ENCODE peak calls at places on chromosomes 2 and 18, in nine cellular contexts. M is epithelial cell of esophagus, B is HS-5, U is NCI-H2081, T is anterior cingulate cortex, J is foreskin fibroblast, G is HEK293T, I is HCEC 1CT, N is fibroblast of the conjunctiva. E is an unnamed sample.

GRCh38 chr18:67232406-67232805 is 284.1 kb downstream of the DSEL start:
- DNase-seq in G (no peak), M (peak), U (no peak), I (peak), T (no peak), J (peak), B (no peak), N (peak), E (no peak)

GRCh38 chr2:198825534-198825933 is 632.2 kb downstream of the SATB2 start:
- DNase-seq in G (no peak), N (no peak), J (no peak), T (no peak), M (no peak), B (no peak), I (no peak), U (no peak), E (no peak)

GRCh38 chr18:8706981-8707940 is 1.9 kb downstream of the MTCL1 start:
- DNase-seq in J (no peak), U (peak), N (peak), G (peak), I (peak), M (peak), B (no peak), T (peak), E (peak)

GRCh38 chr2:238042849-238043584 is 17.8 kb upstream of the SCLY start:
- DNase-seq in N (no peak), G (no peak), B (no peak), J (no peak), I (no peak), M (no peak), U (no peak), T (no peak), E (no peak)

GRCh38 chr2:8086342-8086741 is 595.5 kb upstream of the ID2 start:
- DNase-seq in J (peak), M (no peak), B (no peak), G (no peak), I (no peak), U (no peak), T (no peak), N (no peak), E (peak)

GRCh38 chr2:44097322-44097907 is 71.3 kb upstream of the PPM1B start:
- DNase-seq in I (no peak), G (no peak), T (no peak), B (no peak), U (no peak), J (no peak), N (no peak), M (no peak), E (no peak)

GRCh38 chr18:56001576-56001975 is 413.6 kb upstream of the TCF4 start:
- DNase-seq in G (no peak), I (no peak), N (no peak), T (no peak), B (no peak), U (no peak), J (no peak), M (no peak), E (no peak)

GRCh38 chr18:40413160-40413559 is 1541.9 kb upstream of the PIK3C3 start:
- DNase-seq in B (no peak), N (peak), G (peak), J (peak), T (peak), M (peak), I (no peak), U (peak), E (no peak)

GRCh38 chr18:76619342-76620315 is 124.6 kb upstream of the ZNF516 start:
- DNase-seq in G (peak), B (no peak), U (no peak), T (peak), N (no peak), J (peak), I (no peak), M (peak), E (no peak)

GRCh38 chr18:59908790-59909189 is 9.0 kb downstream of the PMAIP1 start:
- DNase-seq in J (no peak), U (no peak), B (no peak), M (peak), T (no peak), I (peak), G (no peak), N (peak), E (no peak)

GRCh38 chr18:8889479-8889878 is 184.1 kb downstream of the MTCL1 start:
- DNase-seq in N (no peak), M (no peak), J (no peak), B (no peak), I (no peak), G (no peak), U (no peak), T (no peak), E (no peak)

GRCh38 chr2:53473236-53473635 is 294.4 kb upstream of the CHAC2 start:
- DNase-seq in G (peak), N (no peak), J (no peak), M (peak), B (no peak), U (peak), T (no peak), I (peak), E (no peak)

GRCh38 chr2:122519366-122519765 is 763.9 kb downstream of the TSN start:
- DNase-seq in T (no peak), M (no peak), U (no peak), N (no peak), G (no peak), J (no peak), I (no peak), B (no peak), E (no peak)

GRCh38 chr18:5868218-5868904 is 27.0 kb downstream of the TMEM200C start:
- DNase-seq in U (peak), M (peak), J (peak), B (peak), T (no peak), G (peak), I (peak), N (peak), E (peak)

GRCh38 chr2:27086722-27087446 is at the start of gene KHK:
- DNase-seq in B (no peak), M (peak), N (no peak), G (peak), U (peak), T (peak), J (no peak), I (no peak), E (no peak)

GRCh38 chr2:73998451-73998850 is 13.7 kb downstream of the TET3 start:
- DNase-seq in G (no peak), N (no peak), J (no peak), I (no peak), U (peak), T (peak), M (no peak), B (no peak), E (no peak)

GRCh38 chr2:116668691-116669090 is 1145.8 kb upstream of the DDX18 start:
- DNase-seq in I (no peak), M (no peak), U (no peak), T (no peak), B (no peak), J (no peak), G (no peak), N (no peak), E (no peak)

GRCh38 chr2:131016826-131017596 is 76.2 kb downstream of the FAM168B start:
- DNase-seq in I (peak), U (no peak), T (no peak), B (peak), J (no peak), G (no peak), M (peak), N (no peak), E (no peak)

GRCh38 chr2:13543550-13543949 is 826.8 kb downstream of the TRIB2 start:
- DNase-seq in J (no peak), I (no peak), T (no peak), M (no peak), G (no peak), N (no peak), U (no peak), B (no peak), E (no peak)

GRCh38 chr2:64137567-64137966 is 6.7 kb downstream of the PELI1 start:
- DNase-seq in U (no peak), T (no peak), B (no peak), I (peak), J (no peak), G (no peak), M (no peak), N (no peak), E (no peak)

GRCh38 chr18:57002627-57003026 is 144.3 kb upstream of the BOD1L2 start:
- DNase-seq in U (no peak), N (no peak), G (no peak), T (no peak), B (no peak), I (no peak), M (no peak), J (peak), E (no peak)

GRCh38 chr18:484749-485464 is 15.6 kb downstream of the COLEC12 start:
- DNase-seq in G (no peak), M (no peak), U (no peak), J (no peak), T (no peak), N (no peak), B (no peak), I (peak), E (no peak)

GRCh38 chr18:9851511-9851910 is 34.3 kb upstream of the TXNDC2 start:
- DNase-seq in T (no peak), M (peak), N (no peak), U (no peak), J (no peak), B (no peak), I (peak), G (no peak), E (no peak)

GRCh38 chr2:30113617-30114293 is 33.1 kb upstream of the YPEL5 start:
- DNase-seq in I (peak), T (no peak), U (no peak), G (no peak), N (peak), B (peak), J (peak), M (peak), E (peak)

GRCh38 chr2:74496997-74497776 is 2.2 kb downstream of the LBX2 start:
- DNase-seq in G (no peak), I (no peak), N (no peak), M (no peak), U (no peak), T (no peak), B (no peak), J (no peak), E (no peak)

GRCh38 chr18:59695551-59695950 is 1.7 kb downstream of the CCBE1 start:
- DNase-seq in U (no peak), M (no peak), I (no peak), G (no peak), T (no peak), J (no peak), N (no peak), B (no peak), E (no peak)

GRCh38 chr2:144430722-144431163 is 89.2 kb downstream of the ZEB2 start:
- DNase-seq in M (no peak), G (peak), J (peak), N (no peak), U (no peak), B (no peak), I (peak), T (no peak), E (no peak)

GRCh38 chr18:61569176-61569892 is 236.1 kb downstream of the CDH20 start:
- DNase-seq in I (peak), B (peak), U (no peak), T (no peak), J (peak), M (peak), N (peak), G (no peak), E (no peak)

GRCh38 chr18:55856191-55856590 is 268.2 kb upstream of the TCF4 start:
- DNase-seq in M (peak), G (no peak), I (peak), B (peak), T (no peak), N (no peak), U (no peak), J (peak), E (no peak)

GRCh38 chr2:111239107-111239506 is 118.4 kb downstream of the BCL2L11 start:
- DNase-seq in T (no peak), B (no peak), I (no peak), J (no peak), N (no peak), U (no peak), G (no peak), M (no peak), E (no peak)

GRCh38 chr2:96520231-96520630 is 15.1 kb upstream of the NEURL3 start:
- DNase-seq in I (no peak), J (no peak), B (no peak), M (no peak), N (no peak), T (no peak), G (no peak), U (no peak), E (no peak)

GRCh38 chr18:25423267-25423666 is 71.3 kb upstream of the ZNF521 start:
- DNase-seq in J (no peak), B (no peak), I (no peak), M (no peak), T (no peak), N (no peak), G (no peak), U (no peak), E (no peak)

GRCh38 chr18:75221397-75221796 is 10.8 kb downstream of the TSHZ1 start:
- DNase-seq in M (peak), U (no peak), N (no peak), T (no peak), I (no peak), G (no peak), J (no peak), B (no peak), E (no peak)